ENCODE peak calls at places on chromosomes 16 and 17, in six cellular contexts. One of them, this sample, is unnamed.

GRCh38 chr16:11407047-11407982 is 62.1 kb downstream of the RMI2 start:
- DNase-seq in AG10803: peak
- DNase-seq in GM12892: peak
- DNase-seq in CD8-positive, alpha-beta memory T cell: peak
- DNase-seq in iris pigment epithelial cell: peak
- DNase-seq in adipocyte: peak
- DNase-seq in this sample: peak

GRCh38 chr16:31052131-31052530 is 18.8 kb downstream of the STX4 start:
- DNase-seq in AG10803: peak
- DNase-seq in GM12892: no peak
- DNase-seq in CD8-positive, alpha-beta memory T cell: no peak
- DNase-seq in iris pigment epithelial cell: peak
- DNase-seq in adipocyte: peak
- DNase-seq in this sample: peak

GRCh38 chr17:13204607-13205237 is 186.9 kb upstream of the ELAC2 start:
- DNase-seq in AG10803: peak
- DNase-seq in GM12892: no peak
- DNase-seq in CD8-positive, alpha-beta memory T cell: no peak
- DNase-seq in iris pigment epithelial cell: peak
- DNase-seq in adipocyte: no peak
- DNase-seq in this sample: no peak

GRCh38 chr16:16033208-16033717 is 83.8 kb downstream of the ABCC1 start:
- DNase-seq in AG10803: no peak
- DNase-seq in GM12892: no peak
- DNase-seq in CD8-positive, alpha-beta memory T cell: no peak
- DNase-seq in iris pigment epithelial cell: no peak
- DNase-seq in adipocyte: no peak
- DNase-seq in this sample: no peak

GRCh38 chr16:76535-77272 is 1.3 kb upstream of the MPG start:
- DNase-seq in AG10803: peak
- DNase-seq in GM12892: peak
- DNase-seq in CD8-positive, alpha-beta memory T cell: no peak
- DNase-seq in iris pigment epithelial cell: peak
- DNase-seq in adipocyte: peak
- DNase-seq in this sample: peak

GRCh38 chr17:56119191-56119590 is 34.1 kb upstream of the ANKFN1 start:
- DNase-seq in AG10803: no peak
- DNase-seq in GM12892: no peak
- DNase-seq in CD8-positive, alpha-beta memory T cell: no peak
- DNase-seq in iris pigment epithelial cell: no peak
- DNase-seq in adipocyte: no peak
- DNase-seq in this sample: no peak

GRCh38 chr17:5078106-5079028 is at the start of gene ZFP3:
- DNase-seq in AG10803: peak
- DNase-seq in GM12892: peak
- DNase-seq in CD8-positive, alpha-beta memory T cell: peak
- DNase-seq in iris pigment epithelial cell: peak
- DNase-seq in adipocyte: peak
- DNase-seq in this sample: no peak

GRCh38 chr17:77772461-77772897 is 186.0 kb upstream of the TNRC6C start:
- DNase-seq in AG10803: peak
- DNase-seq in GM12892: peak
- DNase-seq in CD8-positive, alpha-beta memory T cell: peak
- DNase-seq in iris pigment epithelial cell: peak
- DNase-seq in adipocyte: no peak
- DNase-seq in this sample: no peak

GRCh38 chr17:50685334-50685665 is 22.4 kb downstream of the ANKRD40 start:
- DNase-seq in AG10803: no peak
- DNase-seq in GM12892: no peak
- DNase-seq in CD8-positive, alpha-beta memory T cell: no peak
- DNase-seq in iris pigment epithelial cell: no peak
- DNase-seq in adipocyte: no peak
- DNase-seq in this sample: no peak

GRCh38 chr17:75638893-75639292 is 5.7 kb downstream of the SMIM5 start:
- DNase-seq in AG10803: no peak
- DNase-seq in GM12892: no peak
- DNase-seq in CD8-positive, alpha-beta memory T cell: no peak
- DNase-seq in iris pigment epithelial cell: no peak
- DNase-seq in adipocyte: no peak
- DNase-seq in this sample: no peak

GRCh38 chr16:70271696-70272095 is 17.6 kb downstream of the AARS1 start:
- DNase-seq in AG10803: no peak
- DNase-seq in GM12892: no peak
- DNase-seq in CD8-positive, alpha-beta memory T cell: no peak
- DNase-seq in iris pigment epithelial cell: no peak
- DNase-seq in adipocyte: no peak
- DNase-seq in this sample: no peak

GRCh38 chr16:14600164-14600563 is 29.9 kb downstream of the PARN start:
- DNase-seq in AG10803: peak
- DNase-seq in GM12892: no peak
- DNase-seq in CD8-positive, alpha-beta memory T cell: no peak
- DNase-seq in iris pigment epithelial cell: peak
- DNase-seq in adipocyte: peak
- DNase-seq in this sample: peak

GRCh38 chr16:17397499-17397891 is 73.3 kb downstream of the XYLT1 start:
- DNase-seq in AG10803: peak
- DNase-seq in GM12892: no peak
- DNase-seq in CD8-positive, alpha-beta memory T cell: peak
- DNase-seq in iris pigment epithelial cell: no peak
- DNase-seq in adipocyte: peak
- DNase-seq in this sample: peak

GRCh38 chr16:88654363-88655052 is 3.7 kb upstream of the CYBA start:
- DNase-seq in AG10803: no peak
- DNase-seq in GM12892: no peak
- DNase-seq in CD8-positive, alpha-beta memory T cell: no peak
- DNase-seq in iris pigment epithelial cell: no peak
- DNase-seq in adipocyte: no peak
- DNase-seq in this sample: no peak

GRCh38 chr16:68235105-68235881 is 634 bp downstream of the ESRP2 start:
- DNase-seq in AG10803: no peak
- DNase-seq in GM12892: no peak
- DNase-seq in CD8-positive, alpha-beta memory T cell: no peak
- DNase-seq in iris pigment epithelial cell: no peak
- DNase-seq in adipocyte: no peak
- DNase-seq in this sample: no peak

GRCh38 chr16:31714899-31715504 is 158.6 kb upstream of the ZNF267 start:
- DNase-seq in AG10803: no peak
- DNase-seq in GM12892: no peak
- DNase-seq in CD8-positive, alpha-beta memory T cell: no peak
- DNase-seq in iris pigment epithelial cell: no peak
- DNase-seq in adipocyte: no peak
- DNase-seq in this sample: no peak

GRCh38 chr16:88349153-88349902 is 33.4 kb upstream of the ZNF469 start:
- DNase-seq in AG10803: no peak
- DNase-seq in GM12892: no peak
- DNase-seq in CD8-positive, alpha-beta memory T cell: no peak
- DNase-seq in iris pigment epithelial cell: no peak
- DNase-seq in adipocyte: no peak
- DNase-seq in this sample: no peak

GRCh38 chr16:20799599-20799998 is 6.7 kb downstream of the ERI2 start:
- DNase-seq in AG10803: peak
- DNase-seq in GM12892: no peak
- DNase-seq in CD8-positive, alpha-beta memory T cell: no peak
- DNase-seq in iris pigment epithelial cell: peak
- DNase-seq in adipocyte: peak
- DNase-seq in this sample: peak

GRCh38 chr17:38351412-38352222 is at the start of gene SOCS7:
- DNase-seq in AG10803: peak
- DNase-seq in GM12892: peak
- DNase-seq in CD8-positive, alpha-beta memory T cell: peak
- DNase-seq in iris pigment epithelial cell: peak
- DNase-seq in adipocyte: peak
- DNase-seq in this sample: peak

GRCh38 chr17:63698886-63699637 is 863 bp downstream of the LIMD2 start:
- DNase-seq in AG10803: peak
- DNase-seq in GM12892: peak
- DNase-seq in CD8-positive, alpha-beta memory T cell: peak
- DNase-seq in iris pigment epithelial cell: peak
- DNase-seq in adipocyte: peak
- DNase-seq in this sample: no peak

GRCh38 chr17:62705116-62705515 is 77.6 kb downstream of the MRC2 start:
- DNase-seq in AG10803: no peak
- DNase-seq in GM12892: no peak
- DNase-seq in CD8-positive, alpha-beta memory T cell: no peak
- DNase-seq in iris pigment epithelial cell: no peak
- DNase-seq in adipocyte: no peak
- DNase-seq in this sample: no peak

GRCh38 chr16:89642574-89642973 is 14.9 kb downstream of the CHMP1A start:
- DNase-seq in AG10803: no peak
- DNase-seq in GM12892: no peak
- DNase-seq in CD8-positive, alpha-beta memory T cell: no peak
- DNase-seq in iris pigment epithelial cell: no peak
- DNase-seq in adipocyte: no peak
- DNase-seq in this sample: no peak

GRCh38 chr17:22158364-22158763 is 466.0 kb downstream of the KCNJ18 start:
- DNase-seq in AG10803: no peak
- DNase-seq in GM12892: no peak
- DNase-seq in CD8-positive, alpha-beta memory T cell: no peak
- DNase-seq in iris pigment epithelial cell: no peak
- DNase-seq in adipocyte: no peak
- DNase-seq in this sample: no peak

This sample was measured in HFFc6.